ENCODE peak calls at places on chromosomes 1 and 21, in four cellular contexts. B, R, Q and Y are unnamed samples.

GRCh38 chr1:198681831-198682756 is 43.3 kb downstream of the PTPRC start:
- DNase-seq in B (peak), R (no peak), Q (peak), Y (peak)

GRCh38 chr1:231338270-231339128 is at the start of gene SPRTN:
- DNase-seq in B (no peak), R (peak), Q (no peak), Y (peak)

GRCh38 chr1:232404227-232404626 is 225.7 kb downstream of the SIPA1L2 start:
- DNase-seq in B (no peak), R (no peak), Q (no peak), Y (no peak)

GRCh38 chr1:20083178-20083944 is 13.4 kb downstream of the PLA2G5 start:
- DNase-seq in B (no peak), R (no peak), Q (no peak), Y (no peak)

GRCh38 chr1:159079518-159079917 is 3.0 kb upstream of the AIM2 start:
- DNase-seq in B (no peak), R (no peak), Q (no peak), Y (no peak)

GRCh38 chr1:205137901-205138300 is 16.1 kb upstream of the RBBP5 start:
- DNase-seq in B (no peak), R (no peak), Q (no peak), Y (no peak)

GRCh38 chr1:75053207-75053606 is 81.0 kb upstream of the LHX8 start:
- DNase-seq in B (no peak), R (no peak), Q (no peak), Y (peak)

GRCh38 chr1:54297596-54298283 is 97.8 kb downstream of the MRPL37 start:
- DNase-seq in B (no peak), R (no peak), Q (no peak), Y (no peak)

GRCh38 chr1:92031281-92032110 is 1.7 kb downstream of the EPHX4 start:
- DNase-seq in B (no peak), R (no peak), Q (no peak), Y (no peak)

GRCh38 chr1:66711420-66711819 is 40.8 kb upstream of the DYNLT5 start:
- DNase-seq in B (no peak), R (no peak), Q (no peak), Y (peak)

GRCh38 chr1:36366091-36366661 is 19.5 kb downstream of the STK40 start:
- DNase-seq in B (peak), R (no peak), Q (no peak), Y (no peak)

GRCh38 chr1:160108888-160109662 is 6.5 kb upstream of the ATP1A2 start:
- DNase-seq in B (peak), R (peak), Q (no peak), Y (peak)

GRCh38 chr1:229127301-229127700 is 143.6 kb upstream of the RAB4A start:
- DNase-seq in B (peak), R (no peak), Q (no peak), Y (no peak)

GRCh38 chr1:72066431-72066830 is 215.9 kb downstream of the NEGR1 start:
- DNase-seq in B (no peak), R (no peak), Q (no peak), Y (no peak)

GRCh38 chr21:30436986-30437385 is 3.1 kb upstream of the KRTAP15-1 start:
- DNase-seq in B (no peak), R (no peak), Q (no peak), Y (peak)

GRCh38 chr1:34591751-34592629 is 162.9 kb upstream of the GJB5 start:
- DNase-seq in B (no peak), R (no peak), Q (no peak), Y (peak)

GRCh38 chr1:220748091-220748934 is at the start of gene MTARC2:
- DNase-seq in B (peak), R (peak), Q (peak), Y (peak)

GRCh38 chr1:10762153-10762523 is 34.3 kb downstream of the CASZ1 start:
- DNase-seq in B (no peak), R (no peak), Q (no peak), Y (no peak)

GRCh38 chr1:98452162-98452561 is 209.4 kb upstream of the SNX7 start:
- DNase-seq in B (no peak), R (no peak), Q (no peak), Y (no peak)

GRCh38 chr1:199691540-199691939 is 336.0 kb upstream of the NR5A2 start:
- DNase-seq in B (peak), R (peak), Q (no peak), Y (peak)

GRCh38 chr1:187244623-187245022 is 415.9 kb downstream of the PLA2G4A start:
- DNase-seq in B (no peak), R (no peak), Q (no peak), Y (peak)

GRCh38 chr21:41170442-41170841 is 2.5 kb downstream of the BACE2 start:
- DNase-seq in B (peak), R (peak), Q (no peak), Y (peak)

GRCh38 chr1:198491028-198491427 is 49.5 kb downstream of the ATP6V1G3 start:
- DNase-seq in B (no peak), R (no peak), Q (no peak), Y (no peak)

GRCh38 chr1:36352910-36353878 is 29.7 kb upstream of the EVA1B start:
- DNase-seq in B (no peak), R (peak), Q (no peak), Y (peak)

GRCh38 chr1:9186082-9186859 is 48.3 kb upstream of the H6PD start:
- DNase-seq in B (no peak), R (no peak), Q (peak), Y (no peak)

GRCh38 chr1:27873671-27874384 is 1.5 kb downstream of the THEMIS2 start:
- DNase-seq in B (peak), R (no peak), Q (no peak), Y (no peak)

GRCh38 chr1:19463204-19463803 is 22.0 kb downstream of the CAPZB start:
- DNase-seq in B (no peak), R (no peak), Q (no peak), Y (no peak)

GRCh38 chr1:41418868-41419583 is 57.8 kb downstream of the FOXO6 start:
- DNase-seq in B (no peak), R (peak), Q (peak), Y (peak)

GRCh38 chr21:26846036-26846931 is 1.1 kb upstream of the ADAMTS1 start:
- DNase-seq in B (no peak), R (peak), Q (no peak), Y (peak)

GRCh38 chr1:16068356-16069270 is 4.8 kb downstream of the FAM131C start:
- DNase-seq in B (no peak), R (peak), Q (no peak), Y (no peak)